ENCODE peak calls at places on chromosome 15, in four cellular contexts. R, S, H and J are unnamed samples.

GRCh38 chr15:75156306-75157215 is 45.1 kb upstream of the C15orf39 start:
- DNase-seq in R (no peak), S (no peak), H (no peak), J (peak; percentile 65)

GRCh38 chr15:29050870-29051269 is 165.1 kb downstream of the APBA2 start:
- DNase-seq in R (no peak), S (no peak), H (no peak), J (peak; percentile 28)

GRCh38 chr15:77168616-77169015 is 97.7 kb upstream of the TSPAN3 start:
- DNase-seq in R (no peak), S (no peak), H (no peak), J (no peak)

GRCh38 chr15:74200394-74200793 is 2.2 kb downstream of the STRA6 start:
- DNase-seq in R (peak; percentile 52), S (no peak), H (no peak), J (no peak)

GRCh38 chr15:72306211-72306785 is 13.7 kb downstream of the CELF6 start:
- DNase-seq in R (no peak), S (peak; percentile 43), H (no peak), J (no peak)

GRCh38 chr15:47937834-47938233 is 183.0 kb upstream of the SLC24A5 start:
- DNase-seq in R (no peak), S (no peak), H (no peak), J (no peak)

GRCh38 chr15:90035835-90036220 is 34.7 kb downstream of the ZNF710 start:
- DNase-seq in R (no peak), S (no peak), H (no peak), J (peak; percentile 80)

GRCh38 chr15:64717735-64718495 is 57.5 kb downstream of the RBPMS2 start:
- DNase-seq in R (no peak), S (no peak), H (no peak), J (no peak)

GRCh38 chr15:57146394-57147140 is 228.1 kb downstream of the TCF12 start:
- DNase-seq in R (peak; percentile 38), S (no peak), H (no peak), J (no peak)

GRCh38 chr15:90000175-90000923 is 775 bp upstream of the ZNF710 start:
- DNase-seq in R (peak; percentile 60), S (peak; percentile 49), H (no peak), J (peak; percentile 81)

GRCh38 chr15:81295466-81296145 is 28.3 kb downstream of the STARD5 start:
- DNase-seq in R (no peak), S (no peak), H (no peak), J (no peak)

GRCh38 chr15:78763111-78763795 is 48.0 kb downstream of the ADAMTS7 start:
- DNase-seq in R (no peak), S (peak; percentile 3), H (no peak), J (peak; percentile 61)

GRCh38 chr15:82646250-82647044 is 716 bp downstream of the CPEB1 start:
- DNase-seq in R (peak; percentile 16), S (peak; percentile 34), H (no peak), J (no peak)

GRCh38 chr15:40295297-40295696 is 12.4 kb upstream of the ANKRD63 start:
- DNase-seq in R (no peak), S (no peak), H (no peak), J (no peak)

GRCh38 chr15:83999396-84000120 is 236.0 kb upstream of the GOLGA6L4 start:
- DNase-seq in R (no peak), S (no peak), H (no peak), J (no peak)

GRCh38 chr15:84572231-84572630 is 28.6 kb upstream of the ZSCAN2 start:
- DNase-seq in R (no peak), S (no peak), H (no peak), J (no peak)

GRCh38 chr15:84898761-84899160 is 14.3 kb downstream of the SLC28A1 start:
- DNase-seq in R (no peak), S (peak; percentile 32), H (no peak), J (no peak)

GRCh38 chr15:82539690-82540054 is 585 bp downstream of the RPS17 start:
- DNase-seq in R (peak; percentile 30), S (peak; percentile 21), H (no peak), J (no peak)

GRCh38 chr15:57550640-57551039 is 41.1 kb upstream of the MYZAP start:
- DNase-seq in R (no peak), S (no peak), H (peak; percentile 96), J (peak; percentile 83)

GRCh38 chr15:72784233-72784876 is 797 bp upstream of the ADPGK start:
- DNase-seq in R (peak; percentile 85), S (no peak), H (no peak), J (no peak)

GRCh38 chr15:59968314-59968713 is 35.8 kb upstream of the FOXB1 start:
- DNase-seq in R (no peak), S (no peak), H (no peak), J (no peak)

GRCh38 chr15:74531144-74531811 is 9.7 kb upstream of the ARID3B start:
- DNase-seq in R (peak; percentile 40), S (no peak), H (no peak), J (no peak)

GRCh38 chr15:83582386-83582785 is 71.5 kb upstream of the ADAMTSL3 start:
- DNase-seq in R (no peak), S (no peak), H (no peak), J (no peak)

GRCh38 chr15:38069001-38069400 is 134.6 kb downstream of the TMCO5A start:
- DNase-seq in R (peak; percentile 76), S (no peak), H (peak; percentile 29), J (no peak)

GRCh38 chr15:69798481-69799315 is 299.0 kb downstream of the TLE3 start:
- DNase-seq in R (no peak), S (no peak), H (peak; percentile 15), J (no peak)

GRCh38 chr15:49843725-49844124 is 222.9 kb downstream of the DTWD1 start:
- DNase-seq in R (no peak), S (no peak), H (no peak), J (no peak)

GRCh38 chr15:27704939-27705514 is 394.1 kb downstream of the OCA2 start:
- DNase-seq in R (no peak), S (peak; percentile 5), H (no peak), J (no peak)

GRCh38 chr15:94670436-94671034 is 439.2 kb downstream of the MCTP2 start:
- DNase-seq in R (peak; percentile 58), S (no peak), H (no peak), J (no peak)

GRCh38 chr15:27399236-27399635 is 428.3 kb downstream of the GABRG3 start:
- DNase-seq in R (no peak), S (no peak), H (no peak), J (no peak)

GRCh38 chr15:36469567-36469966 is 109.9 kb upstream of the CDIN1 start:
- DNase-seq in R (no peak), S (no peak), H (no peak), J (no peak)

GRCh38 chr15:66161575-66162118 is 91.9 kb downstream of the MEGF11 start:
- DNase-seq in R (no peak), S (no peak), H (no peak), J (no peak)

GRCh38 chr15:44738340-44738984 is 2.1 kb downstream of the TRIM69 start:
- DNase-seq in R (peak; percentile 28), S (no peak), H (no peak), J (no peak)

GRCh38 chr15:24675332-24676144 is at the start of gene NPAP1:
- DNase-seq in R (no peak), S (no peak), H (no peak), J (no peak)

GRCh38 chr15:24678485-24678884 is 2.9 kb downstream of the NPAP1 start:
- DNase-seq in R (no peak), S (no peak), H (no peak), J (no peak)

GRCh38 chr15:24676431-24676830 is 856 bp downstream of the NPAP1 start:
- DNase-seq in R (no peak), S (no peak), H (no peak), J (no peak)
- TF ChIP-seq CTCF in R (no peak), S (no peak), H (no peak), J (no peak)

GRCh38 chr15:62138124-62138523 is 27.0 kb downstream of the C2CD4B start:
- DNase-seq in R (no peak), S (no peak), H (no peak), J (no peak)

GRCh38 chr15:62145015-62145735 is 19.9 kb downstream of the C2CD4B start:
- DNase-seq in R (no peak), S (no peak), H (no peak), J (no peak)

GRCh38 chr15:62141200-62141599 is 23.9 kb downstream of the C2CD4B start:
- DNase-seq in R (no peak), S (no peak), H (no peak), J (no peak)

GRCh38 chr15:62141643-62142588 is 23.2 kb downstream of the C2CD4B start:
- DNase-seq in R (no peak), S (no peak), H (no peak), J (no peak)

DNA sequence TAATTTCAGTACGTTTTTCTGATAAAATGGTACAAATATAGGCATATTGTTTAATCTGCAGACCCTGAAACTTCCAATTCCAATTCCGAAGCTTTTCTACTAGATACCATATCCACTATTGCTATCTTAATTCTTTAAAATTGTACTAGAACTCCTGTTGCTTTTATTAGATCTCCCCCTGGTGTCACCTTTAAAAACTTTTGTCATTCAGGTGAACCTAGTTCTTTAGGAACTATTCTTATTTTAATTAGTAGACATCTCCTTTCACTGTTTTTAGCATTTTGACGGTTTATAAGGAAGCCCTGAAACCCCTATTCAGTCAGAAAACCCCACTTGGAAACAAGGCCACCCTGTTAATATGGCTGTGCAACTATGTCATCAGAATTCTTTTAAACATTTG is 22.3 kb downstream of the C2CD4B start:
- DNase-seq in R (no peak), S (no peak), H (no peak), J (no peak)
- TF ChIP-seq CTCF in R (peak; percentile 25), S (no peak), H (no peak), J (no peak)

DNA sequence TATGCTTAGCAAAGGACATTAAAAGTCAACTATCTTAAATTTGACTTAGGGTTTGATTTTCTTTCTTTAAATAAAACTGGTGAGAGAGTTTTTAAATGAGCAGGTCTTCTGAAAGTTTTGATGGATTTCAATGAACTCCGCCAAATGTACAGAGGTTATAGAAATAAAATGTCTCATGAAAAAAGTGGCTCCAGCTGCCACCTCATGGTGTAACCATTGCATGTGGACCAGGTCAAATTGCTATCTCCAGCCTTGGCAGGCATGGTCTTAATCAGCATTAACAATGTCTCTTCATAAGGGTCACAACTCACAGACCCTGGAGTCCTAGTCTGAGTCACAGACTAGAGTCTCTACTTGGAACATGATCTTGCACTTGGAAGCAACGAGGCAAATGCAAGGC is 182.3 kb downstream of the ADAMTS17 start:
- DNase-seq in R (no peak), S (no peak), H (no peak), J (no peak)
- TF ChIP-seq CTCF in R (no peak), S (no peak), H (no peak), J (no peak)

DNA sequence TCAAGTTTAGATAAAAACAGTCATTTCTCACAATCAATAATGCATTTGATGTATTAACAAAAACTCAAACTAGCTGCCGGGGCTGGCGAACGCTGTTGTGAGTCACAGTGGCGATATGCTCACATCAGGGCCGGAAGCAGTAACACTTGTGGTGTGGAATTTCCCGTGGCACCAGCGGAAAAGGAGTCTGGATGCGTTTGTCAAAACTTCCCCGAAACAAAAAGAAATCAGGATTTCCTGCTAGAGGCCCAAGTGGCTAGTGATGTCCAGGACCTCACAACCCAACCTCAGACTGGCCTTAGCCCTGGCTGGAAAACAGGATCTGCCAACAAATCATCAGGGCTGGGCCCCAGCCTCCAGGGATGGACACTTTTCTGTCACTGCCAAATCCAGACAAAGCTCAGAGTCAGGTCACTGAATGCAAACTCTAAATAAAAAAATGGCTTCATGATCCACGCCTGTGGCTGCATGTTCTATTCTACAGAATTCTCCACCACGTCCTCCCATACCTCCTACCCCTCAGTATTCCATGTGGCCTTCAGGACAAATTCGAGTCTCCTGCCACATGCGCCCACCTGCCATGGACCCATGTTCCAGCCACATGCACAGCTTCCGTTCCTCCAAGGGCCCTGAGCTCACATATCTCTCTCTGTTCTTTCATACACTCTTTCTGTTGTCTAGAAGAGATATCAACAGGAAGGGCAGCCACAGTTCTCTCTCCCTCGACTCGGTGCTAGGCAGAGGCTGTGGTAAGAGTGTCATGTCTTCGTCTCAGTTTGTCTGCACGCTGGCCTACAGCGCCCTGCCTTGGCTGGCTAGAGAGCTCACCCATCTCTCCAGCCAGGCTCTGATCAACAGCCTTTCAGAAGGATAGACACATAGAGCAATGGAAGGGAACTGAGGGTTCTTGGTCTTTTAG is 35.4 kb downstream of the EHD4 start:
- DNase-seq in R (no peak), S (no peak), H (peak; percentile 48), J (no peak)
- TF ChIP-seq CTCF in R (no peak), S (no peak), H (no peak), J (peak; percentile 15)